ENCODE peak calls at places on chromosomes 11 and 22, in five cellular contexts. G, A, N, E and F are unnamed samples.

GRCh38 chr11:35360059-35360530 is 59.3 kb downstream of the SLC1A2 start:
- DNase-seq in G (no peak), N (no peak), E (no peak), A (no peak), F (no peak)

GRCh38 chr11:43920598-43921419 is 21.6 kb upstream of the C11orf96 start:
- DNase-seq in G (peak), A (peak), E (no peak), N (no peak), F (peak)

GRCh38 chr22:32905400-32905799 is 103.9 kb downstream of the TIMP3 start:
- DNase-seq in G (no peak), E (no peak), N (no peak), A (no peak), F (no peak)

GRCh38 chr11:123216249-123216648 is 21.2 kb upstream of the CLMP start:
- DNase-seq in N (no peak), G (peak), A (no peak), E (no peak), F (no peak)

GRCh38 chr11:77602385-77603105 is 12.8 kb downstream of the AQP11 start:
- DNase-seq in E (no peak), G (no peak), A (no peak), N (no peak), F (no peak)

GRCh38 chr11:129374993-129375721 is 491 bp upstream of the BARX2 start:
- DNase-seq in N (peak), G (peak), E (no peak), A (no peak), F (no peak)

GRCh38 chr22:44361391-44362126 is 48.8 kb upstream of the SHISAL1 start:
- DNase-seq in G (no peak), A (no peak), N (no peak), E (peak), F (no peak)

GRCh38 chr22:49212466-49212865 is 615.2 kb downstream of the BRD1 start:
- DNase-seq in E (peak), G (no peak), N (peak), A (no peak), F (no peak)

GRCh38 chr22:46536559-46537220 is 730 bp downstream of the CELSR1 start:
- DNase-seq in G (no peak), A (no peak), N (peak), E (no peak), F (no peak)

GRCh38 chr22:26213826-26214225 is 44.6 kb downstream of the SEZ6L start:
- DNase-seq in A (no peak), E (no peak), G (no peak), N (no peak), F (no peak)

GRCh38 chr11:71342951-71343827 is 90.8 kb upstream of the SHANK2 start:
- DNase-seq in N (peak), A (no peak), E (no peak), G (peak), F (no peak)

GRCh38 chr11:110479070-110479444 is 49.3 kb downstream of the FDX1 start:
- DNase-seq in N (no peak), A (no peak), E (no peak), G (no peak), F (no peak)

GRCh38 chr11:118068206-118068944 is 8.5 kb upstream of the TMPRSS4 start:
- DNase-seq in E (no peak), N (peak), G (no peak), A (no peak), F (no peak)

GRCh38 chr22:19181786-19182471 is 3.4 kb upstream of the SLC25A1 start:
- DNase-seq in E (no peak), A (no peak), N (no peak), G (no peak), F (no peak)

GRCh38 chr11:26201411-26201810 is 130.5 kb upstream of the ANO3 start:
- DNase-seq in E (no peak), G (no peak), A (no peak), N (no peak), F (no peak)

GRCh38 chr11:61168858-61169257 is 7.6 kb upstream of the VPS37C start:
- DNase-seq in A (no peak), G (no peak), N (no peak), E (no peak), F (no peak)

GRCh38 chr11:75815345-75815983 is 454 bp downstream of the UVRAG start:
- DNase-seq in A (no peak), G (peak), E (peak), N (peak), F (no peak)

GRCh38 chr22:38871360-38872171 is 450 bp downstream of the CBX6 start:
- DNase-seq in A (no peak), N (peak), G (no peak), E (peak), F (no peak)

GRCh38 chr11:40514124-40514523 is 945.3 kb downstream of the LRRC4C start:
- DNase-seq in G (no peak), N (no peak), E (no peak), A (no peak), F (no peak)

GRCh38 chr22:26715392-26715939 is 58.1 kb downstream of the MIAT start:
- DNase-seq in A (no peak), N (no peak), E (no peak), G (no peak), F (no peak)

GRCh38 chr11:86942212-86942611 is 13.0 kb downstream of the FZD4 start:
- DNase-seq in N (no peak), G (no peak), A (no peak), E (no peak), F (no peak)

GRCh38 chr11:120564573-120565301 is 53.2 kb downstream of the GRIK4 start:
- DNase-seq in A (no peak), G (no peak), N (no peak), E (no peak), F (no peak)

GRCh38 chr11:122720482-122720881 is 65.0 kb downstream of the UBASH3B start:
- DNase-seq in A (no peak), G (no peak), N (no peak), E (no peak), F (no peak)

GRCh38 chr11:86988351-86988881 is 33.2 kb upstream of the FZD4 start:
- DNase-seq in E (no peak), A (no peak), G (no peak), N (no peak), F (no peak)

GRCh38 chr11:10696797-10697620 is 3.5 kb upstream of the IRAG1 start:
- DNase-seq in N (no peak), A (no peak), G (no peak), E (no peak), F (no peak)

GRCh38 chr11:66347425-66348276 is at the start of gene B4GAT1:
- DNase-seq in G (peak), E (peak), A (peak), N (peak), F (peak)
- TF ChIP-seq EP300 in G (no peak), E (no peak), A (no peak), N (no peak), F (no peak)

DNA sequence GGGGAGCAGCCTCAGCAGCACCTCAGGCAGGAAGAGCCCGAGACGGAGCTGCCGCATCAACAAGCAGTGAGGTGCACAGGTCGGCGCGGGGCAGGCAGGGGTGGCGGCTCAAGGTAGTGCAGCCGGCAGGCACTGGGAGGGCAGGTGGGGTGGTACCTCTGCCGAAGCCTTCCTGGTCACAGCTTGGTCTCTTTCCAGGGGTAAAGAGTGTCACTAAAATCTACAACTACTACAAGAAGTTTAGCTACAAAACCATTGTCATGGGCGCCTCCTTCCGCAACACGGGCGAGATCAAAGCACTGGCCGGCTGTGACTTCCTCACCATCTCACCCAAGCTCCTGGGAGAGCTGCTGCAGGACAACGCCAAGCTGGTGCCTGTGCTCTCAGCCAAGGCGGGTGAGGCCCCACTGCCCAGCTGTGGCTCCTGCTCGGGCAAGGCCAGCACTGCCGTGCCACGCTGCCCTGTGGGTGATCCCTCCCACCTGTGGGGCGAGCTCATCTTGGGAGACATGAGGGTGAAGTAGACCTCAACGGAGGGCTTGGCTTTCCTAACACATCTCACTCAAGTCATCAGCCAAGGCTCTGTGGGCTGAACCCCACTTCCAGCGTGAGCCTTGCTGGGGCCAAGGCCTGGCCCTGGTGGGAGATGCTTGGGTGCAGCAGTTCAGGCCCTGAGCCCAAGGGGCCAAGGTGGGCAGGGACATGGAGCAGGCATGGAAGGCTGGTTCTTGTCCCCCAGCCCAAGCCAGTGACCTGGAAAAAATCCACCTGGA is 13.6 kb downstream of the GATD1 start:
- DNase-seq in A (no peak), G (no peak), E (no peak), N (no peak), F (no peak)
- TF ChIP-seq POLR2A in A (no peak), G (peak), E (no peak), N (peak), F (no peak)

DNA sequence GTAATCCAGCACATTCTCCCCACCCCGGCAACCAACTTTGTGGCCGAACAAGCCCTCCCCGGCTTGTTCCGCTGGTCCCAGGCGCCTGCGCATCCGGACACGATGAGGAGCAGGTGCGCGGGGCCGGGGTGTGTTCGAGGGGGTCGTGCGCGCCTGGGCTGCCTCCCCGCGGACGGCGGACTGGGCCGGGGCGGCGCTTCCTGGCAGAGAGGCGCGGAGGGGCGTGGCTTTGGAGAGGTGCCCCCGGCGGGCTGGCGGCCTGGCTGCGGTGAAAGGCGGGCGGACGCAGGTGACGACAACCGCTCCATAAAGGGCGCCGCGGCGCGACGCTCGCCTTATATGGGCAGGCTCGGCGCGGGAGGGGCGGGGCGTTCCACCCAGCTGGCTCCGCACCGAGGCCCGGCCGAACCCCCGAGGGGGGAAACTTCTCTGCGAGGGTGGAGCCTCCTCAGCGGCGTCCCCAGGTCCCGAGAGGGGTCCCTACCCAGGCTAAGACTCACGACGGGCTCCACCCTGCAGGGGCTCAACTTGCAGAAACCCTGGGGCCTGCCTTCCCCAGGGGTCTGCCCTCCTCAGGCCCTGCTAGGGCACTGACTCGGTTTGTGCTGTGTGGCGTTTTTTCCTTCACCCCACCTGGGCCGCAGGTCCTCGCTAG is 26.4 kb downstream of the TXN2 start:
- DNase-seq in G (peak), N (peak), A (peak), E (peak), F (peak)
- TF ChIP-seq EP300 in G (peak), N (peak), A (no peak), E (no peak), F (peak)

DNA sequence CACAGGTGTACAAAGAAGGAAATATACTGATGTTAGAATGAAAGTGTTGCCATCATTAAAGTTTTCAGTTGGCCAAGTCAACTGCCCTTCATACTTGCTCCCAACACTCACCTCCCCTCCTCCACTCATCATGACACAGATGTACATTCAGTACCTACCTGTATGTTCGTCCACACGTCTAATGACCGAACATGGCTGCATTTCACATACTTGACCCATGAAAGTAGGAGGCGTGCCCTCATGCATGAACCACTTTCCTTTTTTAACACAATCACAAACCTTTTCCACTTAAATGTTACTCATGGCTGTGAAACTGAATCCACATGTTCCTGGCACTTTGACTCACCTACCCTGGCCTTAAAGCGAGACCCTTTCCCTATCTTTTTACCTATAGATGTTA is 3.2 kb upstream of the BUD13 start:
- DNase-seq in E (no peak), A (no peak), N (no peak), G (no peak), F (no peak)
- TF ChIP-seq POLR2A in E (no peak), A (no peak), N (no peak), G (no peak), F (no peak)

DNA sequence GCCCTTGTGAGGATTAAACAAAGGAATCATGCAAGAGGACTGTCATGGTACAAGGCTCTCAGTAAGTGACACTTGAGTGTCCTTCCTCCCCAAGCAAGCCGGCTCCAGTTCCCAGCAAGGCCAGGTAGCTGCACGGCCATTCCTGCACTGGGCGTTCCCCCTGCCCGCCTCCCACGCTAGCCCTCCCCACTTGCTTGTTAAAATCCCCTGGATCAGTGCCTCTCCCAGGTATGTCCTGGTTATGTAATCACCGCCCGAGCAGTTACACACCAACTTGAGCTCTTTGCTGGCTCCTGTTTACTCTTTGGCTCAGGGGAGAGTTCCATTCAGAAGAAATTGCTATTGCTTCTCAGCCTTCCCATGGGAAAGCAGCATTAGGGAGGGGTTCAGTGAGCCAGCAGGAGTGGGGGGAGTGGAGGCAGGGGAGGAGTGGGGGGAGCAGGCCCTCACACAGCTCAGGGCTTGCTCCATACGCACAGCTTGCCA is 19.4 kb upstream of the MYEOV start:
- DNase-seq in E (no peak), A (no peak), G (peak), N (no peak), F (no peak)
- TF ChIP-seq EP300 in E (no peak), A (no peak), G (peak), N (no peak), F (no peak)

DNA sequence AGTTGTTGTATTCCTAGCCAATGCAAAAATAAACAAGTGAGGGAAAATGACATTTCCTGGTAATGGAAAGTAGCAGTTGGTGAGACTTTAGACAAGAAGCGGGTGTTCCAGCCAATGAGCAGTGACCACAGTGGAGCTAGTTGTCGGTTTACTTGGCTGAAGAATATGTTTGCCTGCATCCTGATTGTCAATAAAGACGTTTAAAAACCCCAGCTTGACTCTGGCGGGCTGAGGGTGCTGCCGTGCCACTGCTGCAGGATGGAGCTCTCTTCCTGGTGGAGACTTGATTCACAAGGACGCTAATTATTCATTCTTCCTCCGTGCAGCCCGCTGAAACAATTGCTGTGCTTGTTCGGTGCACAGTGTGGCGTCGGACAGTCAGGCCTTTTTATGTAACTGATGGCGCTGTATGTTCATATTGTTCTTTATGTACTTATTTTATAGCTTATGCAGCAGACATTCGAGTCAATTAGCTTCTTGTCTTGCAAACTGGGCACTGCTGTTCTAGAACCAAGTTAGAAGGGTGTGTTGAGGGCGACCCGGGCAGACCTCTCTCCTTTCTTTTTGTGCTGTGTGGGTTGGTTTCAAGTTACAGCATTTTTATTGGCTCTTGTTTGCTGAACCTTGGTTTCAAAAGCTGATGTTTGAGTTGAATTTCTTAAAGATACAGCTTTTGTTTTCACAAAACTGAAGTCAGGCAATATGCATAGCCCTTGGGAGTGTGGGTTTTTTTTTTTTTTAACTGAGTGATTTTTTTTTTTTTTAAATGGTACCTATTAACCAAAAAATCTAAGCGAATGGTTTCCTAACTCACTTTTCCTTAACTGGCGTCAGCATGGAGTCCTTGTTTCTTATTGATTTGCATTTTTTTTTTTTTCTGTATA is 153.9 kb downstream of the TEAD1 start:
- DNase-seq in N (no peak), G (peak), A (peak), E (no peak), F (no peak)
- TF ChIP-seq POLR2A in N (peak), G (peak), A (no peak), E (no peak), F (no peak)

GRCh38 chr11:11968511-11969280 is 39.7 kb downstream of the DKK3 start:
- DNase-seq in A (no peak), N (no peak), G (no peak), E (no peak), F (peak)
- TF ChIP-seq EP300 in A (no peak), N (no peak), G (no peak), E (no peak), F (no peak)